ENCODE peak calls at places on chromosomes 7 and 10, in four cellular contexts. I, E, A and T are unnamed samples. For H3K4me1, the result is how much of the 10 kb centered on the place peaks cover.

GRCh38 chr7:87574630-87575029 is 26.1 kb downstream of the ABCB1 start:
- DNase-seq in I (peak), E (no peak), A (no peak), T (no peak)

GRCh38 chr7:101220295-101220694 is 2.3 kb downstream of the ZNHIT1 start:
- DNase-seq in I (no peak), E (no peak), A (no peak), T (no peak)

GRCh38 chr7:101934618-101935017 is 117.2 kb downstream of the CUX1 start:
- DNase-seq in I (no peak), E (no peak), A (no peak), T (no peak)

GRCh38 chr7:36598056-36598675 is 126.1 kb downstream of the AOAH start:
- DNase-seq in I (peak), E (no peak), A (peak), T (no peak)

GRCh38 chr7:105611856-105612775 is 30.8 kb upstream of the EFCAB10 start:
- DNase-seq in I (no peak), E (no peak), A (no peak), T (peak)

GRCh38 chr7:17099083-17099973 is 199.1 kb upstream of the AHR start:
- DNase-seq in I (peak), E (peak), A (no peak), T (peak)

GRCh38 chr7:1890289-1891235 is 220.5 kb downstream of the ELFN1 start:
- DNase-seq in I (no peak), E (no peak), A (no peak), T (no peak)

GRCh38 chr7:157113607-157114006 is 25.1 kb upstream of the UBE3C start:
- DNase-seq in I (no peak), E (no peak), A (no peak), T (no peak)

GRCh38 chr7:156751319-156751718 is 110.7 kb downstream of the RNF32 start:
- DNase-seq in I (peak), E (peak), A (no peak), T (no peak)

GRCh38 chr7:159112136-159113011 is 32.3 kb downstream of the VIPR2 start:
- DNase-seq in I (no peak), E (no peak), A (no peak), T (no peak)

GRCh38 chr7:74344128-74344496 is 54.9 kb downstream of the CLIP2 start:
- DNase-seq in I (no peak), E (peak), A (no peak), T (no peak)

GRCh38 chr7:74334026-74334425 is 44.8 kb downstream of the CLIP2 start:
- DNase-seq in I (no peak), E (peak), A (no peak), T (no peak)

GRCh38 chr7:74343281-74344127 is 54.3 kb downstream of the CLIP2 start:
- DNase-seq in I (no peak), E (peak), A (no peak), T (no peak)

GRCh38 chr7:74337926-74338325 is 48.7 kb downstream of the CLIP2 start:
- DNase-seq in I (no peak), E (no peak), A (no peak), T (no peak)

DNA sequence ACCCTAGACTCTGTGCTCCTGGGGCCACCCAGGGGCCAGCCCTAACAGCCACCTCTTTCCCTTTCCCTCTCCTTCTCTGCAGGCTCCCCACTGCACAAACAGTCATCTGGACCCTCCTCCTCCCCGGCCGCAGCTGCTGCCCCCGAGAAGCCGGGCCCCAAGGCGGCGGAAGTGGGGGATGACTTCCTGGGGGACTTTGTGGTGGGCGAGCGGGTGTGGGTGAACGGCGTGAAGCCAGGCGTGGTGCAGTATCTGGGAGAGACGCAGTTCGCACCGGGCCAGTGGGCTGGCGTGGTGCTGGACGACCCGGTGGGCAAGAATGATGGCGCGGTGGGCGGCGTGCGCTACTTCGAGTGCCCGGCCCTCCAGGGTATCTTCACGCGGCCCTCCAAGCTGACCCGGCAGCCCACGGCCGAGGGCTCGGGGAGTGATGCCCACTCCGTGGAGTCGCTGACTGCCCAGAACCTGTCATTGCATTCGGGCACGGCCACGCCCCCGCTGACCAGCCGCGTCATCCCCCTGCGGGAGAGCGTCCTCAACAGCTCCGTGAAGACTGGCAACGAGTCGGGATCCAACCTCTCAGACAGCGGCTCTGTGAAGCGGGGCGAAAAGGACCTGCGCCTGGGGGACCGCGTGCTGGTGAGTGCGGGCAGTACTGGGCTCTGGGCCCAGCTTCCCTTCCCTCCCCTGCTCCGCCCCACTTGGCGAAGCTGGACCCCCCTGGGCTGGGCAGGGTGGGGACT is 49.3 kb downstream of the CLIP2 start:
- DNase-seq in I (no peak), E (no peak), A (no peak), T (no peak)
- TF ChIP-seq CTCF in I (no peak), E (no peak), A (no peak), T (no peak)

DNA sequence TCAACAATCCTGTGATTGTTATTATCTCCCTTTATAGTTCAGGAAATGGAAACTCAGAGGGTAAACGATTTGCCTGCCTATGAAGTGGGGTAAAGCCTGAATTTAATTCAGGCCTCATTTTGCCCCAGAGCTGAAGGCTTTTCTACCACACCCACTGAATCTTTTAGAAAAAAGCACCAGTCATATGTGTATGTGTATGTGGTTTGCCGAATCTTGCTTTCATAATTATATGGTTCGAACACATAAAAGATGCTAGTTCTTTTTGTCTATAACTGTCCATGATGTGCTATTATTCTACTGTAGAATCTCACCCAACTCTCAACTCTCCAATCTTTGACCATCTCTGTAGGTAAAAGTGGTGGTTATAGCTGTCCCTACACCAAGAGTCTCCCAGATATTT is 83.6 kb downstream of the MYOF start:
- DNase-seq in I (no peak), E (no peak), A (no peak), T (no peak)
- H3K4me1 ChIP-seq in I (under half), E (under half), A (under half), T (under half)

GRCh38 chr7:74544706-74545469 is 91.2 kb downstream of the GTF2IRD1 start:
- DNase-seq in I (peak), E (peak), A (peak), T (peak)
- TF ChIP-seq CTCF in I (peak), E (peak), A (peak), T (peak)

GRCh38 chr10:114517681-114518250 is 113.5 kb upstream of the AFAP1L2 start:
- DNase-seq in I (no peak), E (no peak), A (no peak), T (no peak)
- H3K4me1 ChIP-seq in I (under half), E (half or more), A (half or more), T (under half)

GRCh38 chr10:4315529-4315928 is 510.5 kb upstream of the AKR1E2 start:
- DNase-seq in I (no peak), E (no peak), A (no peak), T (no peak)

GRCh38 chr10:4312046-4312835 is 513.8 kb upstream of the AKR1E2 start:
- DNase-seq in I (no peak), E (no peak), A (no peak), T (no peak)

GRCh38 chr10:4319870-4320367 is 506.1 kb upstream of the AKR1E2 start:
- DNase-seq in I (no peak), E (no peak), A (no peak), T (no peak)

DNA sequence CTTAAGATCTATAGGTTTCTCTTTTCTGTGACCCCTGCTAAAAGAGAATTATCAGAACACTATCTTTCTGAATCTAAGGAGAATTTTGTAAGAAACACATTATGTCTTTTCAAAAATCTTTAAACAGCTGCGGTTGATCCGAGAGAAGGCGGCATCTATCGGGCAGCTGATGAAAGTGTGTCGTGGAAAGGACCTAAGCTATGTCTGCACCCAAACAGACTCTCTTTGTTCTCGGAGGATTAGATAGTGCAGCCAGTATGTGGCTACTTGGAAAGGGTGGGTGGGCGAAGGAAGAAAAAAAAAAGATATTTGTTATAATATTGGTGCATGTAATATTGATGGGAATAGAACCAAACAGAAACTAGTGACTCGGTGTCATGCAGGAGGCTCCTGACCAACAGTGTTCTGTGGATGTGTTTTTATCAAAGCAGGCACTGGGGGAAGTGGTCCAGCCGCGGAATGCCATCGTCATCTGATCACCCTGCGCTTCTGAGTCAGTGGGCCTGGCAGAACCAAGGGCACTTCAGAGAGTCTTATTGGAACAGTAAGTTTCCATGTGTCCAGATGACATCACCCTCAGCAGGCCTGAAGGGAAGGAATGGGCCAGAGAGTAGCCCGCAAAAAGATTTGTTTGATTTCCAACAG is 509.7 kb upstream of the AKR1E2 start:
- DNase-seq in I (no peak), E (no peak), A (no peak), T (no peak)
- TF ChIP-seq CTCF in I (no peak), E (no peak), A (no peak), T (no peak)

DNA sequence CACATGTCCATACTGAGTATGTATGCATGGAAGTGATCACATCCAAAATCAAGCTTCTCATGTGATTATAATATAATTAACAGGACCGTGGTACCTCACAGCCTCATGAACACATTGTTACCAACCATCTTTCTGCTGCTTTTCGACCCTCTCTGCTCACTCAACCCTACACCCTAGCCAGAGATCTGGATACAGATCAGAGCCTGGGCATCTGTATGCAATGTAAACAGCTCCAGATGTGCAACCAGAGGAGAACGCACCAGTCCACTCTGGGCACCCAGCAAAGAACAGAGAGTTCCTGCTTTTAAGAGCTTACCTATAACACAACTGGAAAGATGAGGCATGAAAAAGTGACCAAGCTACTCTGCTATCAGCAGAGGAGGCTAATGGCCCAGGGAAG is 145.1 kb downstream of the FGFR2 start:
- DNase-seq in I (no peak), E (no peak), A (no peak), T (no peak)
- H3K4me1 ChIP-seq in I (under half), E (under half), A (under half), T (half or more)

GRCh38 chr10:106765355-106765754 is 399.2 kb downstream of the SORCS1 start:
- DNase-seq in I (no peak), E (no peak), A (peak), T (no peak)
- TF ChIP-seq CTCF in I (no peak), E (no peak), A (peak), T (no peak)

GRCh38 chr7:94511763-94512162 is 2.2 kb downstream of the CASD1 start:
- DNase-seq in I (no peak), E (peak), A (no peak), T (no peak)
- H3K4me1 ChIP-seq in I (under half), E (half or more), A (half or more), T (under half)

GRCh38 chr7:4208586-4208985 is 473.5 kb upstream of the FOXK1 start:
- DNase-seq in I (no peak), E (no peak), A (no peak), T (no peak)
- TF ChIP-seq CTCF in I (no peak), E (no peak), A (no peak), T (no peak)